ENCODE peak calls at places on chromosomes 5 and 9, in five cellular contexts. R, H, O, P and Y are unnamed samples.

GRCh38 chr5:142678615-142679014 is 7.3 kb downstream of the FGF1 start:
- DNase-seq in H (no peak), R (no peak), P (no peak), O (no peak), Y (no peak)

GRCh38 chr9:134379774-134380431 is 53.6 kb downstream of the RXRA start:
- DNase-seq in O (peak), H (no peak), P (no peak), R (no peak), Y (peak)

GRCh38 chr5:57202811-57203210 is 29.0 kb downstream of the GPBP1 start:
- DNase-seq in H (no peak), R (no peak), O (no peak), P (no peak), Y (no peak)

GRCh38 chr9:24509850-24510249 is 35.8 kb downstream of the IZUMO3 start:
- DNase-seq in R (no peak), H (no peak), P (no peak), O (no peak), Y (no peak)

GRCh38 chr9:72888032-72888431 is 64.8 kb downstream of the ALDH1A1 start:
- DNase-seq in R (no peak), H (no peak), O (no peak), P (no peak), Y (peak)

GRCh38 chr9:132037470-132037869 is 42.2 kb downstream of the MED27 start:
- DNase-seq in O (no peak), P (no peak), R (no peak), H (no peak), Y (no peak)

GRCh38 chr9:92467041-92467440 is 15.3 kb downstream of the ASPN start:
- DNase-seq in O (no peak), P (no peak), H (no peak), R (no peak), Y (no peak)

GRCh38 chr5:51391175-51391574 is 7.9 kb downstream of the ISL1 start:
- DNase-seq in P (no peak), R (no peak), H (no peak), O (no peak), Y (no peak)

GRCh38 chr9:129983891-129984290 is 59.1 kb downstream of the FNBP1 start:
- DNase-seq in R (no peak), H (no peak), O (no peak), P (peak), Y (no peak)

GRCh38 chr9:18543406-18543965 is 69.5 kb downstream of the ADAMTSL1 start:
- DNase-seq in R (no peak), O (peak), P (peak), H (no peak), Y (peak)

GRCh38 chr9:116899337-116900006 is 212.4 kb downstream of the TRIM32 start:
- DNase-seq in P (no peak), R (no peak), H (no peak), O (no peak), Y (no peak)

GRCh38 chr5:180825768-180826525 is 23.3 kb upstream of the MGAT1 start:
- DNase-seq in O (peak), R (no peak), H (no peak), P (peak), Y (peak)

GRCh38 chr9:98810106-98810840 is 2.8 kb downstream of the GALNT12 start:
- DNase-seq in P (peak), O (peak), R (no peak), H (no peak), Y (peak)

GRCh38 chr5:123120197-123120596 is 31.2 kb downstream of the PRDM6 start:
- DNase-seq in H (no peak), R (no peak), P (peak), O (no peak), Y (no peak)

GRCh38 chr5:117220730-117221129 is 646.1 kb upstream of the SEMA6A start:
- DNase-seq in P (peak), R (no peak), H (no peak), O (peak), Y (peak)

GRCh38 chr5:112630246-112631009 is 107.3 kb upstream of the APC start:
- DNase-seq in H (no peak), O (no peak), R (no peak), P (peak), Y (peak)

GRCh38 chr5:64295100-64295499 is 129.5 kb downstream of the RNF180 start:
- DNase-seq in R (no peak), P (no peak), H (no peak), O (no peak), Y (no peak)
- H3K4me3 ChIP-seq in R (no peak), P (no peak), H (no peak), O (no peak), Y (no peak)

DNA sequence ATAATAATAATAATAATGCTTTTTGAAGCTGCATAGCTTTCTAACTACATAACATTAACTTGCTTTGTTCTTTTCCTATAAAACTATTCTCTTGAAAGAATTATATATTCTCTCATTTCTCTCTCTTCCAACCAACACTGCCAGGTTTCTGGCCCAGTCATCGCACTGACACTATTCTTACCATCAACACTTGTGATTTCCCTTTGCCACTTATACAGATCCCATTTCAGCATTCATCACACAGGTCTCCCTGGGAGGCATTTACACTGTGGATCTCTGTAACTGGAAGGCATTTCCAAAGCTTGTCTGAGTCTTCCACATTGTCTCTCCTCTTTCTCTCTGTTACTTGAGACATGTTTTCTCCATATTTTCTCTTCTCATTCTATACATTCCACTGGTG is 777.8 kb upstream of the ACO1 start:
- DNase-seq in O (no peak), H (no peak), R (no peak), P (no peak), Y (no peak)
- TF ChIP-seq CTCF in O (no peak), H (no peak), R (no peak), P (no peak), Y (no peak)

GRCh38 chr5:150641826-150642566 is 1.5 kb downstream of the SYNPO start:
- DNase-seq in P (no peak), O (no peak), H (no peak), R (no peak), Y (no peak)

GRCh38 chr5:150644058-150644457 is 3.6 kb downstream of the SYNPO start:
- DNase-seq in O (no peak), R (peak), H (no peak), P (no peak), Y (no peak)

GRCh38 chr5:150642567-150642927 is 2.1 kb downstream of the SYNPO start:
- DNase-seq in R (peak), P (peak), H (no peak), O (peak), Y (peak)

GRCh38 chr5:150644496-150644895 is 4.0 kb downstream of the SYNPO start:
- DNase-seq in R (peak), P (no peak), O (no peak), H (no peak), Y (no peak)

GRCh38 chr5:150642991-150643710 is 2.7 kb downstream of the SYNPO start:
- DNase-seq in H (no peak), O (peak), P (peak), R (peak), Y (no peak)
- H3K4me3 ChIP-seq in H (no peak), O (peak), P (peak), R (peak), Y (no peak)

DNA sequence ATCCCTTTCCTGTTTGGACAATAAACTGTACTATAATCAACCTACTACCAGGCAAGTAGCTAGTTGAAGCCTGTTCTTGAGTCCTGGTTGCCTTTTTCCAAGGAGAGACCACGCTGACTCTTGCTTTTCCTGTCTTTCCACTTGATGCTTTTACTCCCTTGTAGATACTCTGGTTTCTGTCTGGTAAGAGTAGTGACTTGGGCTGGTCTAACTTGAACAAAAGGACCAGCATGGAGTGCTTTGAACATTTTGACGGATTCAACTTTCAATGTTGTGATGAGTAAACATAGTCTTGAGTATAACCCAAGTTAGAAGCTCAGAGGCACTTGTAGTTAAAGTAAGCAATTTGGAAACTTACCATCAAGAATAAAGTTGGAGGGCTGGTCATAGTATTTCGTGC is 464.3 kb downstream of the GADD45G start:
- DNase-seq in O (no peak), R (no peak), H (no peak), P (no peak), Y (no peak)
- TF ChIP-seq CTCF in O (no peak), R (no peak), H (no peak), P (no peak), Y (no peak)

GRCh38 chr5:126449751-126450271 is 26.6 kb downstream of the GRAMD2B start:
- DNase-seq in H (no peak), R (no peak), O (peak), P (peak), Y (peak)
- H3K4me3 ChIP-seq in H (no peak), R (peak), O (no peak), P (no peak), Y (peak)

DNA sequence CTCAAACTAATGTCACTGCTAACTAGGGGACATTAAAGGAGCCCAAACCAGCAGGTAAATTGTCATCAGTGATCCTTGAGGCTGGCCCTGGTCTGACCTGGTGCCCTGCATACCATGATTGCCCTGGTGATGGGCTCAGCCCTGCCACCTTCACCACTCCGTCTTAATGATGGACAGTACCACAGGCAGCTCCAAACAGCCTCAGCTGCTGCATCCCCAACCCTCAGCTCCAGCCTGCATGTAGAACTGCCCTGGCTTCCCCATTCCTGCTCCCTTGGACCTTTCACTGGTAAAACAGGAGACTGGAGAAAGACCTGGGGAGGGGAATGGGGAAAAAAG is 190.0 kb downstream of the GAS1 start:
- DNase-seq in R (no peak), O (no peak), H (no peak), P (no peak), Y (no peak)
- TF ChIP-seq CTCF in R (no peak), O (no peak), H (no peak), P (no peak), Y (no peak)

DNA sequence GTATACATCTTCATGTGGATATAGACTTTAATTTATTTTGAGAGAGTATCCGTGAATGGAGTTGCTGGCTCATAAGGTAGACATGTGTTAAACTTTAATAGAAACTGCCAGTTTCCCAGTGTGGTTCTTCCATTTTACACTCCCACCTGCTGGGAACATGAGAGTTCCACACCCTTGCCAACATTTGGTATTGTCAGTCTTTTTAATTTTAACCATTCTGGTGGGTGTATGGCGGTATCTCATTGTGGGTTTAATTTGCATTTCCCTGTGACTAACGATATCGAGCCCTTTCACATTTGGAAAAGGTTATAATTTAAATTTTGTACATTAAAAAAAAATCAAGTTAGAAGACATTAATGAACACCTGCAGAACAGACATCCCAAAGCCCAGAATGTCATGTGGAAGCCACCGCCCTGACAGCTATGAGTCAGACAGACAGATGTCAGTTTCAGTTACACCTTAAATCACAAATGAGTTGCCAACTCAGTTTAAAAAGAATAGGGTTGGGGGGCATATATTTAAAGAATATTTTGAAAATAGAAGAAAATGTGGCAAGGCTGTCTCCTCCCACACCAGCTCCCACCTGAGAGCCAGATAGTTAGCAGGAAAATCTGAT is 36.9 kb downstream of the ANKRD33B start:
- DNase-seq in P (no peak), O (no peak), H (peak), R (no peak), Y (peak)
- H3K4me3 ChIP-seq in P (no peak), O (no peak), H (peak), R (peak), Y (no peak)

GRCh38 chr9:9504869-9505268 is 1107.9 kb downstream of the PTPRD start:
- DNase-seq in O (no peak), H (no peak), P (no peak), R (no peak), Y (no peak)

GRCh38 chr9:9494334-9494733 is 1118.5 kb downstream of the PTPRD start:
- DNase-seq in P (no peak), R (no peak), O (no peak), H (no peak), Y (no peak)

GRCh38 chr9:9498147-9498546 is 1114.7 kb downstream of the PTPRD start:
- DNase-seq in O (no peak), P (no peak), R (no peak), H (no peak), Y (peak)

GRCh38 chr9:9498846-9499245 is 1114.0 kb downstream of the PTPRD start:
- DNase-seq in O (no peak), P (no peak), R (no peak), H (no peak), Y (no peak)

GRCh38 chr9:9499546-9499945 is 1113.3 kb downstream of the PTPRD start:
- DNase-seq in O (no peak), P (no peak), R (no peak), H (no peak), Y (no peak)
- TF ChIP-seq CTCF in O (no peak), P (no peak), R (no peak), H (peak), Y (no peak)

GRCh38 chr9:81717061-81717746 is 27.9 kb upstream of the TLE1 start:
- DNase-seq in O (no peak), P (no peak), H (no peak), R (no peak), Y (no peak)
- H3K4me3 ChIP-seq in O (no peak), P (no peak), H (no peak), R (no peak), Y (no peak)

GRCh38 chr5:110869927-110870326 is 131.1 kb downstream of the SLC25A46 start:
- DNase-seq in P (no peak), O (no peak), H (no peak), R (no peak), Y (no peak)

DNA sequence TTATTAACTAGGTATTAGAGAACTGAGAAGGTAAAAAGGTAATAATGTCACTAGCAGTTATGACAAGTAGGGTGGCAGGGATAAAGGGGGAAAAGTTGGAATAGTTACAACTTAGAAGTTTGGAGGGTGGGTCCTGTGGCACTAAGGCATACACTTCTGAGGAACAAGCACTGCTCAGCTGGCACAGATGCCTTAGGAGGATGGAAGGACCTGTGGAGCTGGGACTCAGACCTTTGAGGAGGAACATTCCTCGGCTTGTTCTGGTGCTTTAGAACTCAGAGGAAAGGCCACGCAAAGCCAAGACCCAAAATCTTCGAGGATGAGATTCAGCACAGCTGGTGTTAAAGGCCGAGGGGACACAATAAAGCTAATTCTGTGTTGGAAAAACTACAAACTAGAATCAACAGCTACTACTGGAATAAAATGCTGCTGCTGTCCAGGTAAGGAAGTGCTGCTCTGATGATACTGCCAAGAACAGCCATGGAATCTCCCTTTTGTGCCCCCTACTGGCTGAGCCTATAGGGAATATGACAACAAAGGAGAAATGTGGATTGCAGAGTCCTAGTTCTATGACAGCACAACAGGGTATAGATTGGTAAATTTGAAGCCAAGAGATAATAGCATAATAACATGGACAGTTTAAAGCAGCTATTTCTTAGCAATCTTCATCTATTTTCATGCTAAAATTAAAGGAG is 126.7 kb downstream of the SLC25A46 start:
- DNase-seq in P (peak), O (peak), R (no peak), H (peak), Y (peak)
- TF ChIP-seq CTCF in P (peak), O (peak), R (peak), H (peak), Y (peak)